ENCODE peak calls at places on chromosomes 16 and 17, in five cellular contexts. One of them, this sample, is unnamed. For H3K4me1, the result is how much of the 10 kb centered on the place peaks cover.

GRCh38 chr16:11084484-11085024 is 140.2 kb downstream of the CLEC16A start:
- DNase-seq in tibial nerve: no peak
- DNase-seq in IMR-90: peak
- DNase-seq in GM23338: no peak
- DNase-seq in OCI-LY7: no peak
- DNase-seq in this sample: no peak

GRCh38 chr16:89090669-89091426 is 2.8 kb upstream of the ACSF3 start:
- DNase-seq in tibial nerve: no peak
- DNase-seq in IMR-90: no peak
- DNase-seq in GM23338: no peak
- DNase-seq in OCI-LY7: no peak
- DNase-seq in this sample: peak

GRCh38 chr17:17757391-17757791 is 76.1 kb downstream of the RAI1 start:
- DNase-seq in tibial nerve: no peak
- DNase-seq in IMR-90: no peak
- DNase-seq in GM23338: no peak
- DNase-seq in OCI-LY7: peak
- DNase-seq in this sample: no peak

GRCh38 chr16:83935005-83935857 is 17.8 kb upstream of the OSGIN1 start:
- DNase-seq in tibial nerve: no peak
- DNase-seq in IMR-90: no peak
- DNase-seq in GM23338: no peak
- DNase-seq in OCI-LY7: no peak
- DNase-seq in this sample: no peak

GRCh38 chr16:77213542-77214108 is 14.4 kb downstream of the SYCE1L start:
- DNase-seq in tibial nerve: no peak
- DNase-seq in IMR-90: peak
- DNase-seq in GM23338: no peak
- DNase-seq in OCI-LY7: no peak
- DNase-seq in this sample: no peak

GRCh38 chr17:83173180-83173996 is 94.0 kb downstream of the METRNL start:
- DNase-seq in tibial nerve: no peak
- DNase-seq in IMR-90: no peak
- DNase-seq in GM23338: no peak
- DNase-seq in OCI-LY7: no peak
- DNase-seq in this sample: no peak

GRCh38 chr17:3795758-3796102 is 5.3 kb downstream of the ITGAE start:
- DNase-seq in tibial nerve: no peak
- DNase-seq in IMR-90: no peak
- DNase-seq in GM23338: no peak
- DNase-seq in OCI-LY7: no peak
- DNase-seq in this sample: no peak

GRCh38 chr16:66690106-66690847 is 6.3 kb downstream of the CMTM4 start:
- DNase-seq in tibial nerve: no peak
- DNase-seq in IMR-90: no peak
- DNase-seq in GM23338: no peak
- DNase-seq in OCI-LY7: no peak
- DNase-seq in this sample: no peak

GRCh38 chr17:82583720-82584234 is 64.2 kb downstream of the FOXK2 start:
- DNase-seq in tibial nerve: no peak
- DNase-seq in IMR-90: no peak
- DNase-seq in GM23338: no peak
- DNase-seq in OCI-LY7: no peak
- DNase-seq in this sample: no peak

GRCh38 chr16:75238132-75238852 is 13.1 kb downstream of the BCAR1 start:
- DNase-seq in tibial nerve: peak
- DNase-seq in IMR-90: peak
- DNase-seq in GM23338: no peak
- DNase-seq in OCI-LY7: no peak
- DNase-seq in this sample: peak

GRCh38 chr16:85816159-85816558 is 16.7 kb downstream of the COX4I1 start:
- DNase-seq in tibial nerve: no peak
- DNase-seq in IMR-90: no peak
- DNase-seq in GM23338: no peak
- DNase-seq in OCI-LY7: no peak
- DNase-seq in this sample: no peak

GRCh38 chr17:79861371-79862216 is 22.4 kb upstream of the CBX4 start:
- DNase-seq in tibial nerve: no peak
- DNase-seq in IMR-90: no peak
- DNase-seq in GM23338: no peak
- DNase-seq in OCI-LY7: no peak
- DNase-seq in this sample: no peak

GRCh38 chr16:50207652-50208051 is 54.5 kb downstream of the TENT4B start:
- DNase-seq in tibial nerve: no peak
- DNase-seq in IMR-90: peak
- DNase-seq in GM23338: no peak
- DNase-seq in OCI-LY7: no peak
- DNase-seq in this sample: no peak

GRCh38 chr16:84749072-84749471 is 49.3 kb downstream of the USP10 start:
- DNase-seq in tibial nerve: no peak
- DNase-seq in IMR-90: no peak
- DNase-seq in GM23338: no peak
- DNase-seq in OCI-LY7: no peak
- DNase-seq in this sample: no peak

GRCh38 chr17:13024526-13025263 is 6.9 kb upstream of the ELAC2 start:
- DNase-seq in tibial nerve: peak
- DNase-seq in IMR-90: peak
- DNase-seq in GM23338: peak
- DNase-seq in OCI-LY7: peak
- DNase-seq in this sample: peak

GRCh38 chr16:19396555-19397011 is 21.1 kb upstream of the TMC5 start:
- DNase-seq in tibial nerve: no peak
- DNase-seq in IMR-90: no peak
- DNase-seq in GM23338: no peak
- DNase-seq in OCI-LY7: no peak
- DNase-seq in this sample: peak

GRCh38 chr17:40980117-40980516 is 4.0 kb downstream of the KRT40 start:
- DNase-seq in tibial nerve: no peak
- DNase-seq in IMR-90: no peak
- DNase-seq in GM23338: peak
- DNase-seq in OCI-LY7: no peak
- DNase-seq in this sample: no peak

GRCh38 chr17:63926164-63926563 is 6.0 kb downstream of the CD79B start:
- DNase-seq in tibial nerve: no peak
- DNase-seq in IMR-90: no peak
- DNase-seq in GM23338: no peak
- DNase-seq in OCI-LY7: no peak
- DNase-seq in this sample: no peak

GRCh38 chr16:73066927-73067670 is 19.2 kb upstream of the ZFHX3 start:
- DNase-seq in tibial nerve: no peak
- DNase-seq in IMR-90: peak
- DNase-seq in GM23338: no peak
- DNase-seq in OCI-LY7: no peak
- DNase-seq in this sample: no peak

GRCh38 chr16:29007865-29008593 is 23.2 kb downstream of the LAT start:
- DNase-seq in tibial nerve: no peak
- DNase-seq in IMR-90: peak
- DNase-seq in GM23338: no peak
- DNase-seq in OCI-LY7: no peak
- DNase-seq in this sample: no peak

GRCh38 chr17:54968259-54968953 is at the start of the genes COX11 and STXBP4:
- DNase-seq in tibial nerve: peak
- DNase-seq in IMR-90: peak
- DNase-seq in GM23338: peak
- DNase-seq in OCI-LY7: peak
- DNase-seq in this sample: peak

GRCh38 chr17:1714980-1715802 is 5.0 kb upstream of the TLCD2 start:
- DNase-seq in tibial nerve: peak
- DNase-seq in IMR-90: peak
- DNase-seq in GM23338: peak
- DNase-seq in OCI-LY7: no peak
- DNase-seq in this sample: peak

GRCh38 chr17:41397003-41397665 is at the start of gene KRT31:
- DNase-seq in tibial nerve: no peak
- DNase-seq in IMR-90: no peak
- DNase-seq in GM23338: no peak
- DNase-seq in OCI-LY7: no peak
- DNase-seq in this sample: no peak

GRCh38 chr17:37512442-37513070 is 22.9 kb downstream of the DUSP14 start:
- DNase-seq in tibial nerve: no peak
- DNase-seq in IMR-90: no peak
- DNase-seq in GM23338: peak
- DNase-seq in OCI-LY7: no peak
- DNase-seq in this sample: no peak

GRCh38 chr16:16073884-16074781 is 124.7 kb downstream of the ABCC1 start:
- DNase-seq in tibial nerve: no peak
- DNase-seq in IMR-90: peak
- DNase-seq in GM23338: peak
- DNase-seq in OCI-LY7: peak
- DNase-seq in this sample: peak

GRCh38 chr16:15572329-15573001 is 70.5 kb downstream of the MARF1 start:
- DNase-seq in tibial nerve: no peak
- DNase-seq in IMR-90: peak
- DNase-seq in GM23338: no peak
- DNase-seq in OCI-LY7: no peak
- DNase-seq in this sample: no peak

GRCh38 chr17:75250009-75250471 is 11.4 kb downstream of the GGA3 start:
- DNase-seq in tibial nerve: no peak
- DNase-seq in IMR-90: peak
- DNase-seq in GM23338: no peak
- DNase-seq in OCI-LY7: peak
- DNase-seq in this sample: peak

GRCh38 chr16:87333581-87334331 is 16.6 kb upstream of the C16orf95 start:
- DNase-seq in tibial nerve: no peak
- DNase-seq in IMR-90: no peak
- DNase-seq in GM23338: no peak
- DNase-seq in OCI-LY7: no peak
- DNase-seq in this sample: no peak

GRCh38 chr17:39098474-39099090 is 52.9 kb downstream of the PLXDC1 start:
- DNase-seq in tibial nerve: no peak
- DNase-seq in IMR-90: no peak
- DNase-seq in GM23338: no peak
- DNase-seq in OCI-LY7: peak
- DNase-seq in this sample: no peak

GRCh38 chr17:73307130-73307529 is 4.7 kb downstream of the CDC42EP4 start:
- DNase-seq in tibial nerve: no peak
- DNase-seq in IMR-90: no peak
- DNase-seq in GM23338: no peak
- DNase-seq in OCI-LY7: no peak
- DNase-seq in this sample: peak

GRCh38 chr17:8994319-8994718 is 27.0 kb upstream of the NTN1 start:
- DNase-seq in tibial nerve: peak
- DNase-seq in IMR-90: peak
- DNase-seq in GM23338: peak
- DNase-seq in OCI-LY7: peak
- DNase-seq in this sample: peak

GRCh38 chr17:82175166-82175565 is 37.5 kb downstream of the CCDC57 start:
- DNase-seq in tibial nerve: no peak
- DNase-seq in IMR-90: no peak
- DNase-seq in GM23338: no peak
- DNase-seq in OCI-LY7: no peak
- DNase-seq in this sample: no peak

GRCh38 chr17:37259030-37259735 is 116.6 kb upstream of the C17orf78 start:
- DNase-seq in tibial nerve: no peak
- DNase-seq in IMR-90: peak
- DNase-seq in GM23338: no peak
- DNase-seq in OCI-LY7: no peak
- DNase-seq in this sample: no peak

GRCh38 chr17:41026668-41027471 is at the start of gene KRTAP1-5:
- DNase-seq in tibial nerve: no peak
- DNase-seq in IMR-90: peak
- DNase-seq in GM23338: no peak
- DNase-seq in OCI-LY7: no peak
- DNase-seq in this sample: no peak

GRCh38 chr16:69906838-69907301 is 44.3 kb upstream of the CLEC18A start:
- DNase-seq in tibial nerve: no peak
- DNase-seq in IMR-90: peak
- DNase-seq in GM23338: no peak
- DNase-seq in OCI-LY7: no peak
- DNase-seq in this sample: no peak

GRCh38 chr16:72098936-72099335 is 5.3 kb downstream of the DHX38 start:
- DNase-seq in tibial nerve: no peak
- DNase-seq in IMR-90: no peak
- DNase-seq in GM23338: peak
- DNase-seq in OCI-LY7: no peak
- DNase-seq in this sample: no peak

GRCh38 chr17:50146230-50146926 is 4.1 kb downstream of the PPP1R9B start:
- DNase-seq in tibial nerve: no peak
- DNase-seq in IMR-90: no peak
- DNase-seq in GM23338: no peak
- DNase-seq in OCI-LY7: no peak
- DNase-seq in this sample: no peak
- TF ChIP-seq CTCF in tibial nerve: no peak
- TF ChIP-seq CTCF in IMR-90: no peak
- TF ChIP-seq CTCF in GM23338: no peak
- TF ChIP-seq CTCF in OCI-LY7: peak
- TF ChIP-seq CTCF in this sample: no peak

GRCh38 chr17:6894206-6894528 is 62.6 kb upstream of the TEKT1 start:
- DNase-seq in tibial nerve: no peak
- DNase-seq in IMR-90: no peak
- DNase-seq in GM23338: peak
- DNase-seq in OCI-LY7: peak
- DNase-seq in this sample: no peak
- H3K4me3 ChIP-seq in tibial nerve: no peak
- H3K4me3 ChIP-seq in IMR-90: no peak
- H3K4me3 ChIP-seq in GM23338: peak
- H3K4me3 ChIP-seq in OCI-LY7: no peak
- H3K4me3 ChIP-seq in this sample: no peak

GRCh38 chr17:81019563-81020442 is 15.1 kb upstream of the BAIAP2 start:
- DNase-seq in tibial nerve: no peak
- DNase-seq in IMR-90: no peak
- DNase-seq in GM23338: no peak
- DNase-seq in OCI-LY7: no peak
- DNase-seq in this sample: no peak

GRCh38 chr17:81016575-81016974 is 18.4 kb upstream of the BAIAP2 start:
- DNase-seq in tibial nerve: no peak
- DNase-seq in IMR-90: no peak
- DNase-seq in GM23338: no peak
- DNase-seq in OCI-LY7: no peak
- DNase-seq in this sample: no peak

GRCh38 chr17:81020443-81020766 is 14.5 kb upstream of the BAIAP2 start:
- DNase-seq in tibial nerve: no peak
- DNase-seq in IMR-90: no peak
- DNase-seq in GM23338: no peak
- DNase-seq in OCI-LY7: no peak
- DNase-seq in this sample: no peak

GRCh38 chr17:81020767-81021497 is 14.0 kb upstream of the BAIAP2 start:
- DNase-seq in tibial nerve: no peak
- DNase-seq in IMR-90: peak
- DNase-seq in GM23338: no peak
- DNase-seq in OCI-LY7: no peak
- DNase-seq in this sample: no peak

GRCh38 chr17:81018044-81018802 is 16.7 kb upstream of the BAIAP2 start:
- DNase-seq in tibial nerve: no peak
- DNase-seq in IMR-90: peak
- DNase-seq in GM23338: no peak
- DNase-seq in OCI-LY7: no peak
- DNase-seq in this sample: no peak
- H3K4me1 ChIP-seq in tibial nerve: under half
- H3K4me1 ChIP-seq in IMR-90: under half
- H3K4me1 ChIP-seq in GM23338: under half
- H3K4me1 ChIP-seq in OCI-LY7: under half
- H3K4me1 ChIP-seq in this sample: under half

GRCh38 chr17:48639982-48640857 is 14.1 kb upstream of the HOXB9 start:
- DNase-seq in tibial nerve: no peak
- DNase-seq in IMR-90: no peak
- DNase-seq in GM23338: no peak
- DNase-seq in OCI-LY7: no peak
- DNase-seq in this sample: no peak
- TF ChIP-seq CTCF in tibial nerve: no peak
- TF ChIP-seq CTCF in IMR-90: no peak
- TF ChIP-seq CTCF in GM23338: no peak
- TF ChIP-seq CTCF in OCI-LY7: no peak
- TF ChIP-seq CTCF in this sample: no peak

GRCh38 chr17:45021607-45022287 is 29.7 kb downstream of the DCAKD start:
- DNase-seq in tibial nerve: peak
- DNase-seq in IMR-90: peak
- DNase-seq in GM23338: peak
- DNase-seq in OCI-LY7: peak
- DNase-seq in this sample: peak
- H3K4me3 ChIP-seq in tibial nerve: peak
- H3K4me3 ChIP-seq in IMR-90: peak
- H3K4me3 ChIP-seq in GM23338: peak
- H3K4me3 ChIP-seq in OCI-LY7: no peak
- H3K4me3 ChIP-seq in this sample: peak

This sample was measured in stomach.